ENCODE peak calls at places on chromosomes 2 and 18, in nine cellular contexts. N is H9; U is adrenal gland; E is endodermal cell; B is endothelial cell; O is WTC11; Z is CD8-positive, alpha-beta T cell; M is HFF-Myc; C is GM23338. L is an unnamed sample.

GRCh38 chr2:15818186-15818795 is 122.1 kb upstream of the MYCN start:
- DNase-seq in C (no peak), U (no peak), Z (no peak), E (no peak), O (no peak), B (no peak), N (no peak), M (no peak), L (no peak)

GRCh38 chr2:226647626-226648518 is 151.7 kb downstream of the IRS1 start:
- DNase-seq in U (no peak), E (no peak), C (no peak), B (no peak), N (no peak), M (no peak), Z (no peak), O (no peak), L (no peak)

GRCh38 chr18:40355701-40356100 is 1599.3 kb upstream of the PIK3C3 start:
- DNase-seq in B (no peak), C (no peak), M (no peak), U (no peak), O (no peak), N (no peak), Z (no peak), E (no peak), L (no peak)

GRCh38 chr2:128324008-128324896 is 5.6 kb upstream of the HS6ST1 start:
- DNase-seq in Z (peak), O (peak), U (no peak), E (peak), C (no peak), N (no peak), M (no peak), B (no peak), L (no peak)

GRCh38 chr2:113117594-113118262 is 9.7 kb upstream of the IL1RN start:
- DNase-seq in Z (no peak), N (no peak), B (no peak), E (no peak), C (no peak), U (peak), M (peak), O (no peak), L (no peak)

GRCh38 chr18:12765586-12765985 is 62.7 kb downstream of the PSMG2 start:
- DNase-seq in B (no peak), U (no peak), N (no peak), Z (no peak), O (no peak), E (no peak), C (no peak), M (no peak), L (no peak)

GRCh38 chr2:35929551-35929950 is 426.0 kb upstream of the CRIM1 start:
- DNase-seq in N (no peak), U (no peak), E (no peak), Z (no peak), B (no peak), O (no peak), M (no peak), C (no peak), L (no peak)

GRCh38 chr18:78611869-78612268 is 367.7 kb upstream of the SALL3 start:
- DNase-seq in C (no peak), E (peak), U (no peak), B (no peak), M (no peak), Z (no peak), N (peak), O (no peak), L (no peak)

GRCh38 chr2:39640681-39641080 is 25.0 kb upstream of the TMEM178A start:
- DNase-seq in Z (no peak), U (no peak), M (no peak), O (no peak), N (no peak), E (no peak), B (no peak), C (no peak), L (no peak)

GRCh38 chr2:104976603-104977120 is 61.2 kb upstream of the MRPS9 start:
- DNase-seq in E (peak), M (no peak), N (peak), U (no peak), Z (no peak), B (peak), C (peak), O (peak), L (peak)

GRCh38 chr18:79771446-79772107 is 26.2 kb upstream of the KCNG2 start:
- DNase-seq in N (no peak), Z (no peak), M (no peak), U (no peak), E (peak), C (no peak), O (peak), B (no peak), L (no peak)

GRCh38 chr2:96204836-96205235 is 3.8 kb downstream of the STARD7 start:
- DNase-seq in E (no peak), B (no peak), O (no peak), U (no peak), N (no peak), C (no peak), M (no peak), Z (no peak), L (no peak)

GRCh38 chr2:224210495-224211472 is 171.7 kb upstream of the SERPINE2 start:
- DNase-seq in M (no peak), C (no peak), N (no peak), E (peak), B (peak), U (no peak), O (no peak), Z (no peak), L (no peak)

GRCh38 chr2:239956818-239957261 is 68.3 kb downstream of the NDUFA10 start:
- DNase-seq in C (no peak), B (no peak), M (no peak), O (no peak), E (no peak), Z (no peak), N (no peak), U (no peak), L (no peak)

GRCh38 chr18:63146185-63146584 is 173.4 kb downstream of the BCL2 start:
- DNase-seq in B (no peak), Z (no peak), U (no peak), N (no peak), O (no peak), E (no peak), M (no peak), C (no peak), L (no peak)

GRCh38 chr18:50273203-50274043 is 7.1 kb upstream of the CFAP53 start:
- DNase-seq in C (no peak), U (no peak), N (no peak), Z (no peak), E (no peak), M (no peak), O (no peak), B (no peak), L (no peak)

GRCh38 chr18:33833847-33834246 is 255.8 kb downstream of the ASXL3 start:
- DNase-seq in M (no peak), E (no peak), B (no peak), C (no peak), Z (no peak), U (no peak), N (no peak), O (no peak), L (no peak)
- TF ChIP-seq CTCF in M (no peak), E (peak), B (no peak), C (peak), Z (no peak), U (no peak), N (peak), O (no peak), L (peak)

GRCh38 chr18:48007955-48008701 is 77.7 kb upstream of the SMAD2 start:
- DNase-seq in B (peak), E (peak), U (peak), C (peak), N (peak), M (no peak), O (peak), Z (peak), L (peak)
- TF ChIP-seq CTCF in B (peak), E (peak), U (peak), C (peak), N (no peak), M (peak), O (peak), Z (peak), L (peak)

DNA sequence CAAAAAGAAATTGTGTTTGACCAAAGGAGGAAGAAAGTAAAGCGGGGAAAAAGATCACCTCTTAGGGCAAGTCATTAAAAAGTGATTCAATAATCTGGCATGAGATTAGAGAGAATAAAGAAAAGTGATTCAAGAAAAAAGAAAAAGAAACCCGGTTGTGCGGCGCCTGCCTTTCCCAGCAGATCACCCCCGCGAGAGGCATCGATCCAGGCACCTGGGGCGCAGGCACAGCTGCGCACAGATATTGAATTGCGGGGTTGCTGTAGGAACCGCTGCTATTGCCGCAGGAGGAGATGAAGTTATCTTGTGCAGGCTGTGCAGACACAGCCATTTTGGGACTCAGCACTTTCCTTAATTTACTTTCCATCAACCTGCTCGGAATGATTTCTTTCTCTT is 71.2 kb downstream of the PLB1 start:
- DNase-seq in U (no peak), B (no peak), C (peak), M (no peak), E (no peak), N (peak), O (peak), Z (peak), L (peak)
- TF ChIP-seq CTCF in U (no peak), B (peak), C (no peak), M (no peak), E (peak), N (peak), O (peak), Z (peak), L (no peak)

GRCh38 chr2:126239560-126239959 is 416.4 kb upstream of the GYPC start:
- DNase-seq in O (no peak), E (no peak), Z (no peak), M (no peak), U (no peak), N (no peak), C (no peak), B (no peak), L (no peak)
- TF ChIP-seq CTCF in O (no peak), E (no peak), Z (no peak), M (no peak), U (no peak), N (no peak), C (no peak), B (no peak), L (no peak)

DNA sequence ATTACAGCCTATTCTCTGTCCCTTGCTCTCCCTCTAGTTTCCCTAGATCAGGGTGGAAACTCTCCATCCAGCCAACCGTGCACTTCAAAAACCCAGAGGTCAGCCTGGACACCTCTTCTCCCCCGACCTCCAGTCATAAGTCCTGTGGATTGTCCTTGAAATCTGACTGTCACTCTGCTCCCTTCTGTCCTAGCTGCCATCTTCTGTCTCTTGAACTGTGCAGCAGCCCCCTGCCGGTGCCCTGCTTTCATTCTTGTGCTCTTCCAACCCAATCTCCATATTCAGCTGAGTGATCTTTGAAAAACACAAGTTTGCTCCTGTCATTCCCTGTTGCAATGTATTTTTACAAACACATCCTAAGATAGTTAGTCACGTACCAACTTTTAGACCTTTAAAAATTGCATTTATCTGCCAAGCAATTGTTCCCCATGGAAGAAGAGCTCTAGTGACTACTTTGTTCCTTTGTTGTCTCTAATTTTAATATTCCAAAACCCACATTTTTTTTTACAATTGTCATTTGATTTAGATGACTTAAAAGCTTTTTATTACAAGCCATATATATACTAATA is 254.3 kb downstream of the CAMKMT start:
- DNase-seq in E (peak), Z (no peak), U (no peak), B (no peak), N (no peak), M (no peak), C (peak), O (no peak), L (no peak)
- TF ChIP-seq CTCF in E (peak), Z (no peak), U (no peak), B (no peak), N (peak), M (no peak), C (no peak), O (no peak), L (no peak)

GRCh38 chr2:10035633-10036032 is 7.7 kb upstream of the KLF11 start:
- DNase-seq in E (no peak), N (no peak), M (no peak), U (no peak), O (no peak), B (no peak), C (no peak), Z (no peak), L (no peak)

GRCh38 chr2:10034333-10035052 is 8.9 kb upstream of the KLF11 start:
- DNase-seq in N (no peak), O (no peak), B (no peak), U (no peak), M (no peak), Z (no peak), E (no peak), C (no peak), L (no peak)

GRCh38 chr2:10035053-10035422 is 8.3 kb upstream of the KLF11 start:
- DNase-seq in C (no peak), N (no peak), O (no peak), U (no peak), Z (no peak), B (no peak), E (no peak), M (no peak), L (no peak)

GRCh38 chr2:10038123-10038522 is 5.2 kb upstream of the KLF11 start:
- DNase-seq in B (no peak), N (no peak), E (peak), Z (no peak), M (no peak), U (no peak), C (no peak), O (no peak), L (no peak)

GRCh38 chr2:10036095-10036879 is 7.1 kb upstream of the KLF11 start:
- DNase-seq in O (no peak), Z (peak), U (peak), M (no peak), B (no peak), C (peak), N (no peak), E (peak), L (no peak)
- TF ChIP-seq CTCF in O (no peak), Z (no peak), U (peak), M (peak), B (no peak), C (peak), N (peak), E (peak), L (peak)

GRCh38 chr2:146661494-146662096 is 1183.2 kb upstream of the ACVR2A start:
- DNase-seq in O (no peak), C (peak), U (no peak), B (peak), Z (no peak), E (no peak), M (peak), N (no peak), L (no peak)
- TF ChIP-seq CTCF in O (peak), C (peak), U (no peak), B (peak), Z (no peak), E (peak), M (peak), N (peak), L (peak)

DNA sequence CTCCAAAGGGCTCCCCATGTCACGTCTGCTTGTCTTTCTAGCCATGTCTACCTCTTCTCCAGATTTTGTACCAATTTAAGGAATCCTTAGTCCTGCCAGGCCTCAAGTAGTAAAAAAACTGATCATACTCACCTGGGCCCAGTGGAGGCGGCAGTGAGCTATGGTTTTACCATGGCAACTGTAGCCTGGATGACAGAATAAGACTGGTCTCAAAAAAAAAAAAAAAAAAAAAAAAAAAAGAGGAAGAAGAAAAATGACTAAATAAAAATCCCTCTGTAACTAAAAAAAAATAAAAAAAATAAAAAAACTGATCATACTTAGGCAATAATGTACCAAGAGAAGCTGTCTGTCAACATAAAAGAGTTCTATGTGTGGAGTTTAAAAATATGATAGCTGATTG is 221.6 kb downstream of the NR4A2 start:
- DNase-seq in O (peak), M (no peak), N (peak), Z (peak), B (peak), U (no peak), C (peak), E (peak), L (peak)
- TF ChIP-seq CTCF in O (no peak), M (no peak), N (peak), Z (no peak), B (no peak), U (no peak), C (peak), E (peak), L (peak)

DNA sequence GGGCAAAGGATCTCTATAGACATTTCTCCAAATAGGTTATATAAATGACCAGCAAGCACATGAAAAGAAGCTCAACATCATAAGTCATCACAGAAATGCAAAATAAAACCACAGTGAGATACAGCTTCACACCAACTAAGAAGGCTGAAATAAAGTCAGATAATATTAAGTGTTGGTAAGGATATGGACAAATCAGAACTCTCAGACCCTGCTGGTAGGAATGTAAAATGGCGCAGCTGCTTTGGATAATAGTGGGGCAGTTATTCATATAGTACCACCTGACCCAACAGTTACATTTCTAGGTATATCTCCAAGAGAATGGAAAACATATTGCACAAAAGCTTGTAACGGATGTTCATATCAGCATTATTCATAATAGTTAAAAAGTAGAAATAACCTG is 14.0 kb downstream of the EPB41L5 start:
- DNase-seq in Z (no peak), M (no peak), U (no peak), E (no peak), O (no peak), N (no peak), B (no peak), C (peak), L (no peak)
- TF ChIP-seq CTCF in Z (no peak), M (peak), U (no peak), E (peak), O (no peak), N (peak), B (peak), C (peak), L (no peak)